ENCODE peak calls at places on chromosome 6, in five cellular contexts. V, P, Z, U and S are unnamed samples.

GRCh38 chr6:37777272-37777736 is 42.2 kb upstream of the ZFAND3 start:
- DNase-seq in V (no peak), P (no peak), Z (no peak), U (no peak), S (no peak)

GRCh38 chr6:32332433-32332832 is 39.3 kb downstream of the TSBP1 start:
- DNase-seq in V (no peak), P (no peak), Z (no peak), U (no peak), S (no peak)

GRCh38 chr6:79372757-79373156 is 138.3 kb upstream of the HMGN3 start:
- DNase-seq in V (no peak), P (no peak), Z (no peak), U (no peak), S (no peak)

GRCh38 chr6:80728830-80729229 is 622.4 kb downstream of the BCKDHB start:
- DNase-seq in V (no peak), P (no peak), Z (no peak), U (no peak), S (no peak)

GRCh38 chr6:170135461-170135820 is 155.4 kb downstream of the DLL1 start:
- DNase-seq in V (no peak), P (no peak), Z (no peak), U (no peak), S (no peak)

GRCh38 chr6:100255701-100256100 is 209.0 kb downstream of the SIM1 start:
- DNase-seq in V (no peak), P (no peak), Z (no peak), U (no peak), S (no peak)

GRCh38 chr6:5412017-5412416 is 150.7 kb downstream of the FARS2 start:
- DNase-seq in V (no peak), P (no peak), Z (no peak), U (no peak), S (no peak)

GRCh38 chr6:35318200-35318844 is 20.7 kb downstream of the DEF6 start:
- DNase-seq in V (peak; percentile 89), P (no peak), Z (peak; percentile 82), U (no peak), S (peak; percentile 69)

GRCh38 chr6:28664870-28665396 is 139.3 kb downstream of the GPX5 start:
- DNase-seq in V (no peak), P (no peak), Z (no peak), U (no peak), S (no peak)

GRCh38 chr6:47473791-47474351 is 3.7 kb upstream of the CD2AP start:
- DNase-seq in V (no peak), P (no peak), Z (no peak), U (no peak), S (no peak)

GRCh38 chr6:54647301-54647664 is 199.3 kb upstream of the FAM83B start:
- DNase-seq in V (no peak), P (no peak), Z (peak; percentile 37), U (no peak), S (no peak)

GRCh38 chr6:72740135-72740534 is 118.3 kb downstream of the KCNQ5 start:
- DNase-seq in V (no peak), P (no peak), Z (no peak), U (no peak), S (no peak)

GRCh38 chr6:147855823-147856222 is 347.3 kb downstream of the SAMD5 start:
- DNase-seq in V (no peak), P (no peak), Z (no peak), U (no peak), S (no peak)

GRCh38 chr6:41536884-41537347 is 9.3 kb upstream of the FOXP4 start:
- DNase-seq in V (peak; percentile 95), P (no peak), Z (no peak), U (no peak), S (peak; percentile 81)

GRCh38 chr6:108627692-108628565 is 67.2 kb downstream of the FOXO3 start:
- DNase-seq in V (no peak), P (no peak), Z (peak; percentile 44), U (no peak), S (no peak)

GRCh38 chr6:90110971-90111370 is 185.7 kb downstream of the BACH2 start:
- DNase-seq in V (no peak), P (no peak), Z (no peak), U (no peak), S (no peak)